ENCODE peak calls at places on chromosomes 7 and 10, in four cellular contexts. Z is NCI-H524 treated with DMSO at 0.1 percent for 48 hours, K is Daoy, J is cardiac fibroblast. S is an unnamed sample.

GRCh38 chr10:132363921-132364593 is 32.1 kb downstream of the LRRC27 start:
- DNase-seq in Z (no peak), K (no peak), J (peak), S (no peak)

GRCh38 chr7:78018541-78019456 is 220.2 kb downstream of the PHTF2 start:
- DNase-seq in Z (no peak), K (peak), J (peak), S (peak)

GRCh38 chr7:1558181-1558811 is 2.3 kb upstream of the TMEM184A start:
- DNase-seq in Z (no peak), K (no peak), J (peak), S (no peak)

GRCh38 chr7:29243777-29244655 is 49.4 kb downstream of the CHN2 start:
- DNase-seq in Z (no peak), K (peak), J (no peak), S (no peak)

GRCh38 chr10:105279101-105279500 is 638.0 kb downstream of the SORCS3 start:
- DNase-seq in Z (no peak), K (no peak), J (no peak), S (no peak)

GRCh38 chr10:78458983-78459638 is 425.4 kb downstream of the RPS24 start:
- DNase-seq in Z (no peak), K (peak), J (peak), S (peak)

GRCh38 chr7:21200513-21200912 is 227.4 kb upstream of the SP4 start:
- DNase-seq in Z (no peak), K (no peak), J (no peak), S (no peak)

GRCh38 chr10:104143829-104144228 is 21.9 kb downstream of the SFR1 start:
- DNase-seq in Z (no peak), K (no peak), J (no peak), S (no peak)

GRCh38 chr7:24381919-24382505 is 98.0 kb downstream of the NPY start:
- DNase-seq in Z (peak), K (peak), J (peak), S (no peak)

GRCh38 chr7:55251911-55252310 is 113.2 kb upstream of the LANCL2 start:
- DNase-seq in Z (no peak), K (no peak), J (no peak), S (no peak)

GRCh38 chr10:92240289-92241157 is 50.4 kb downstream of the CPEB3 start:
- DNase-seq in Z (no peak), K (peak), J (peak), S (no peak)

GRCh38 chr10:88897019-88897853 is 17.2 kb downstream of the STAMBPL1 start:
- DNase-seq in Z (no peak), K (peak), J (no peak), S (peak)

GRCh38 chr10:77333610-77334340 is 303.8 kb downstream of the KCNMA1 start:
- DNase-seq in Z (no peak), K (peak), J (no peak), S (no peak)

GRCh38 chr10:13921941-13922340 is 335.2 kb downstream of the PRPF18 start:
- DNase-seq in Z (no peak), K (no peak), J (no peak), S (no peak)

GRCh38 chr10:131095109-131095580 is 216.4 kb downstream of the TCERG1L start:
- DNase-seq in Z (no peak), K (no peak), J (no peak), S (no peak)